ENCODE peak calls at places on chromosomes 12 and 14, in five cellular contexts. K, L, X, O and R are unnamed samples.

GRCh38 chr12:64525461-64526160 is 73.7 kb downstream of the TBK1 start:
- DNase-seq in K (no peak), L (no peak), X (no peak), O (no peak), R (no peak)

GRCh38 chr12:53591301-53592206 is 34.6 kb downstream of the ATF7 start:
- DNase-seq in K (no peak), L (no peak), X (peak), O (no peak), R (no peak)

GRCh38 chr14:96914729-96915128 is 117.5 kb downstream of the VRK1 start:
- DNase-seq in K (no peak), L (no peak), X (no peak), O (no peak), R (no peak)

GRCh38 chr14:100490252-100490651 is 97.0 kb downstream of the BEGAIN start:
- DNase-seq in K (no peak), L (no peak), X (no peak), O (no peak), R (no peak)

GRCh38 chr14:102505775-102506598 is 3.6 kb downstream of the ANKRD9 start:
- DNase-seq in K (no peak), L (no peak), X (no peak), O (no peak), R (no peak)

GRCh38 chr12:119710941-119711551 is 43.1 kb downstream of the PRKAB1 start:
- DNase-seq in K (no peak), L (no peak), X (no peak), O (no peak), R (no peak)

GRCh38 chr14:89296281-89296745 is 120.7 kb downstream of the FOXN3 start:
- DNase-seq in K (no peak), L (no peak), X (no peak), O (no peak), R (no peak)

GRCh38 chr12:55470088-55470830 is at the start of gene OR6C70:
- DNase-seq in K (no peak), L (no peak), X (no peak), O (no peak), R (no peak)

GRCh38 chr12:79300199-79300568 is 390.6 kb downstream of the PAWR start:
- DNase-seq in K (no peak), L (no peak), X (no peak), O (no peak), R (no peak)

GRCh38 chr14:37399517-37399916 is 195.5 kb downstream of the FOXA1 start:
- DNase-seq in K (peak), L (no peak), X (no peak), O (no peak), R (no peak)

GRCh38 chr12:26940820-26941219 is 2.5 kb downstream of the FGFR1OP2 start:
- DNase-seq in K (no peak), L (no peak), X (no peak), O (no peak), R (no peak)